ENCODE peak calls at places on chromosomes 11 and 22, in nine cellular contexts. P, V, E, A, Y, Z, G, D and C are unnamed samples.

GRCh38 chr11:17798253-17798652 is 63.7 kb downstream of the KCNC1 start:
- DNase-seq in P (no peak), V (no peak), E (no peak), A (no peak), Y (no peak), Z (peak; percentile 16), G (peak; percentile 80), D (no peak), C (no peak)

GRCh38 chr11:121904148-121904547 is 211.9 kb downstream of the BLID start:
- DNase-seq in P (no peak), V (peak; percentile 31), E (no peak), A (no peak), Y (no peak), Z (no peak), G (no peak), D (no peak), C (no peak)

GRCh38 chr11:11476499-11476898 is 123.4 kb upstream of the CSNK2A3 start:
- DNase-seq in P (no peak), V (no peak), E (no peak), A (no peak), Y (no peak), Z (no peak), G (no peak), D (no peak), C (no peak)

GRCh38 chr11:26715133-26715532 is 6.7 kb downstream of the SLC5A12 start:
- DNase-seq in P (no peak), V (no peak), E (no peak), A (no peak), Y (no peak), Z (no peak), G (no peak), D (no peak), C (no peak)

GRCh38 chr22:36734171-36735058 is 30.9 kb upstream of the CACNG2 start:
- DNase-seq in P (peak; percentile 21), V (peak; percentile 67), E (peak; percentile 58), A (peak; percentile 12), Y (no peak), Z (no peak), G (no peak), D (no peak), C (peak; percentile 8)

GRCh38 chr11:86067230-86068137 is 1.4 kb downstream of the PICALM start:
- DNase-seq in P (no peak), V (no peak), E (no peak), A (peak; percentile 25), Y (no peak), Z (peak; percentile 12), G (no peak), D (no peak), C (no peak)

GRCh38 chr11:2799881-2800654 is 85.5 kb downstream of the CDKN1C start:
- DNase-seq in P (no peak), V (no peak), E (no peak), A (no peak), Y (peak; percentile 22), Z (no peak), G (no peak), D (no peak), C (no peak)

GRCh38 chr11:102451693-102452460 is 688 bp downstream of the TMEM123 start:
- DNase-seq in P (peak; percentile 11), V (peak; percentile 75), E (peak; percentile 38), A (peak; percentile 48), Y (peak; percentile 58), Z (peak; percentile 72), G (peak; percentile 36), D (no peak), C (peak; percentile 70)

GRCh38 chr11:3642071-3642951 is 519 bp upstream of the ART5 start:
- DNase-seq in P (peak; percentile 70), V (peak; percentile 82), E (peak; percentile 61), A (peak; percentile 85), Y (peak; percentile 75), Z (peak; percentile 97), G (peak; percentile 65), D (peak; percentile 38), C (peak; percentile 97)

GRCh38 chr11:61507962-61508824 is at the start of gene LRRC10B:
- DNase-seq in P (no peak), V (peak; percentile 45), E (no peak), A (no peak), Y (no peak), Z (peak; percentile 80), G (no peak), D (no peak), C (peak; percentile 86)

GRCh38 chr11:14422052-14422813 is 63.2 kb upstream of the RRAS2 start:
- DNase-seq in P (peak; percentile 100), V (no peak), E (peak; percentile 100), A (peak; percentile 100), Y (peak; percentile 78), Z (peak; percentile 80), G (peak; percentile 95), D (peak; percentile 99), C (peak; percentile 59)

GRCh38 chr11:86760577-86760976 is 39.8 kb upstream of the PRSS23 start:
- DNase-seq in P (no peak), V (no peak), E (no peak), A (no peak), Y (no peak), Z (no peak), G (no peak), D (no peak), C (no peak)

GRCh38 chr11:33718441-33718840 is 17.8 kb downstream of the CD59 start:
- DNase-seq in P (no peak), V (no peak), E (no peak), A (no peak), Y (no peak), Z (no peak), G (no peak), D (no peak), C (no peak)

GRCh38 chr11:70756756-70757155 is 358.4 kb downstream of the CTTN start:
- DNase-seq in P (no peak), V (no peak), E (no peak), A (no peak), Y (no peak), Z (no peak), G (no peak), D (no peak), C (no peak)

GRCh38 chr11:36132940-36133339 is 156.3 kb downstream of the COMMD9 start:
- DNase-seq in P (no peak), V (no peak), E (no peak), A (peak; percentile 42), Y (no peak), Z (no peak), G (no peak), D (no peak), C (no peak)

GRCh38 chr22:38111941-38112355 is 1.5 kb upstream of the BAIAP2L2 start:
- DNase-seq in P (no peak), V (no peak), E (no peak), A (no peak), Y (no peak), Z (no peak), G (no peak), D (no peak), C (no peak)

GRCh38 chr11:59182457-59183151 is 10.7 kb downstream of the DTX4 start:
- DNase-seq in P (no peak), V (peak; percentile 48), E (no peak), A (no peak), Y (no peak), Z (no peak), G (no peak), D (no peak), C (no peak)

GRCh38 chr11:99925968-99926367 is 761.1 kb upstream of the ARHGAP42 start:
- DNase-seq in P (no peak), V (no peak), E (no peak), A (no peak), Y (no peak), Z (no peak), G (no peak), D (no peak), C (no peak)

GRCh38 chr11:783581-784015 is 6.3 kb downstream of the CEND1 start:
- DNase-seq in P (peak; percentile 62), V (no peak), E (peak; percentile 90), A (peak; percentile 81), Y (peak; percentile 84), Z (peak; percentile 89), G (peak; percentile 52), D (no peak), C (peak; percentile 88)

GRCh38 chr11:46127150-46127638 is 5.9 kb upstream of the PHF21A start:
- DNase-seq in P (peak; percentile 46), V (peak; percentile 54), E (peak; percentile 66), A (peak; percentile 80), Y (peak; percentile 58), Z (no peak), G (peak; percentile 87), D (no peak), C (no peak)
- TF ChIP-seq CTCF in P (peak; percentile 72), V (peak; percentile 32), E (peak; percentile 67), A (peak; percentile 71), Y (peak; percentile 25), Z (peak; percentile 68), G (peak; percentile 71), D (peak; percentile 14), C (no peak)

DNA sequence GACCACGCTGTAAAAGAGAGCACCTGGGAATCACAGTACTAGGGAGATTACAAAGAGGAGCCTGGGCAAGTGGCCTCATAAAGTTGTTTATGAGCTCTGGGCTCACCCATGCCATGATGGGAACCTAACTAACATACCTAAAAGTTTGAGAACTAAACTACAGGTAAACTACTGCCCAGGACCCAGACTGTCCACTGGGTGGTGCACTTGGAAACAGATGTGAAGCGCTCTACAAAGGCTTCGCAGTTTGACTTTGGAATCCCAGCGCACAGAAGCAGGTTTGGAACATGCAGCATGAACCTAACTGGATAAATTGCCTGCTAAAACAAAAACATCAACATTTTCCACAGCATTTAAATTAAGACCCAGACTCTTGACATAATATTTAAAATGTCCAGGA is 418.6 kb downstream of the FAM181B start:
- DNase-seq in P (no peak), V (no peak), E (no peak), A (no peak), Y (no peak), Z (peak; percentile 70), G (peak; percentile 6), D (no peak), C (peak; percentile 59)
- TF ChIP-seq CTCF in P (no peak), V (peak; percentile 42), E (no peak), A (peak; percentile 4), Y (no peak), Z (no peak), G (no peak), D (peak; percentile 62), C (peak; percentile 61)

DNA sequence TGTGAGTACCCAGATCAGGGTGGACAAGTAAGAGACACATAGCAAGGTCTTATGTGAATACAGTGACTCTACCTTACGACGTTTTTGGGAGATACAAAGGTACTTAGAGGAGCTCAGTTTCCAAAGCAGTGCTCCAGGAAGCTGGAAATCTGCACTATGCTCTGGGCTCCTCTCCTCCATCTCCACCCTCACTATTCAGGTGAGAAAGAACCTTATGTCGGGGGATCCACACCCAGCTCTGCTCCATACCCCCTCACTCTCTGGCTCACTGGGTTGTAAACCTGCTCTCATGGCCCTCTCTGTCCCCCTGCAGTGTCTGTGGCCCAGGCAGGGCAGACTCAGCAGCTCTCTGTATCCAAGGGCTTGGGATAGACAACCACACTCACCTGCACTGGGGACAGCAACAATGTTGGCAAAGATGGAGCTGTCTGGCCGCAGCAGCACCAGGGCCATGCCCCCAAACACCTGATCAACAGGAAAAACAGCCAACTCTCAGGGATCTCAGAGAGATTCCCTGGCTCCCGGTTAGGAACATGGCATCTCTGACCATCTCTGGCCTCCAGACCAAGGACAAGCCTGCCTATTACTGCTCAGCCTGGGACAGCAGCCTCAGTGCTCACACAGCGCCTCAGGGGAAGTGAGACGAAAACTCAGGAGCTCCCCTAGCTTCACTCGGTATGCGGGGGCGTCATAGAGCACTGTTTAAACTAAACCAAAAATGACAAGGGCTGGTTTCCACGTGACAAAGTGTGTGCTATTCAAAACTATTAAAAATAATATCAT is 60.9 kb upstream of the TOP3B start:
- DNase-seq in P (no peak), V (peak; percentile 67), E (no peak), A (no peak), Y (no peak), Z (no peak), G (no peak), D (no peak), C (no peak)
- TF ChIP-seq CTCF in P (no peak), V (no peak), E (no peak), A (no peak), Y (no peak), Z (no peak), G (no peak), D (no peak), C (no peak)

GRCh38 chr11:80843266-80843974 is 1402.6 kb upstream of the TENM4 start:
- DNase-seq in P (no peak), V (no peak), E (no peak), A (no peak), Y (no peak), Z (no peak), G (no peak), D (no peak), C (no peak)
- TF ChIP-seq CTCF in P (no peak), V (no peak), E (no peak), A (no peak), Y (no peak), Z (no peak), G (no peak), D (no peak), C (no peak)